ENCODE peak calls at places on chromosomes 4 and X, in eight cellular contexts. O, N, L, E, P, C, V and Z are unnamed samples.

GRCh38 chr4:151629097-151629783 is 131.6 kb downstream of the GATB start:
- DNase-seq in O (no peak), N (no peak), L (no peak), E (no peak), P (no peak), C (no peak), V (no peak), Z (no peak)

GRCh38 chr4:155552180-155552579 is 114.5 kb upstream of the GUCY1A1 start:
- DNase-seq in O (no peak), N (peak), L (no peak), E (no peak), P (peak), C (no peak), V (no peak), Z (no peak)

GRCh38 chr4:153432971-153433752 is 33.0 kb upstream of the TMEM131L start:
- DNase-seq in O (peak), N (peak), L (peak), E (peak), P (peak), C (peak), V (peak), Z (no peak)

GRCh38 chr4:84451546-84451945 is 47.5 kb downstream of the NKX6-1 start:
- DNase-seq in O (no peak), N (peak), L (peak), E (no peak), P (no peak), C (no peak), V (peak), Z (no peak)

GRCh38 chr4:153310793-153311192 is 33.7 kb upstream of the MND1 start:
- DNase-seq in O (no peak), N (no peak), L (no peak), E (no peak), P (no peak), C (no peak), V (no peak), Z (no peak)

GRCh38 chrX:153774576-153775292 is 6.1 kb upstream of the SRPK3 start:
- DNase-seq in O (peak), N (no peak), L (no peak), E (peak), P (no peak), C (peak), V (no peak), Z (no peak)

GRCh38 chr4:155371432-155372043 is 5.2 kb downstream of the MAP9 start:
- DNase-seq in O (no peak), N (peak), L (peak), E (no peak), P (no peak), C (no peak), V (peak), Z (no peak)

GRCh38 chr4:75834772-75835154 is 67.5 kb downstream of the PPEF2 start:
- DNase-seq in O (no peak), N (peak), L (no peak), E (no peak), P (no peak), C (no peak), V (no peak), Z (no peak)

GRCh38 chr4:118927976-118928375 is 39.3 kb downstream of the SYNPO2 start:
- DNase-seq in O (no peak), N (no peak), L (no peak), E (peak), P (no peak), C (peak), V (no peak), Z (no peak)

GRCh38 chr4:75308049-75308448 is 206.2 kb downstream of the RCHY1 start:
- DNase-seq in O (no peak), N (no peak), L (no peak), E (no peak), P (no peak), C (no peak), V (no peak), Z (no peak)

GRCh38 chrX:50211510-50211909 is 6.9 kb downstream of the CCNB3 start:
- DNase-seq in O (no peak), N (peak), L (peak), E (no peak), P (peak), C (no peak), V (peak), Z (no peak)

GRCh38 chr4:126264839-126265238 is 950.1 kb downstream of the FAT4 start:
- DNase-seq in O (no peak), N (peak), L (no peak), E (no peak), P (no peak), C (no peak), V (peak), Z (peak)

GRCh38 chrX:68758671-68759070 is 70.2 kb upstream of the EFNB1 start:
- DNase-seq in O (no peak), N (no peak), L (no peak), E (no peak), P (no peak), C (no peak), V (no peak), Z (no peak)

GRCh38 chrX:3129256-3129655 is 88.0 kb downstream of the ARSF start:
- DNase-seq in O (no peak), N (peak), L (no peak), E (no peak), P (no peak), C (no peak), V (peak), Z (no peak)

GRCh38 chr4:127143460-127144190 is 489.1 kb upstream of the INTU start:
- DNase-seq in O (no peak), N (peak), L (no peak), E (no peak), P (no peak), C (no peak), V (peak), Z (no peak)

GRCh38 chr4:113781439-113782040 is 20.0 kb upstream of the CAMK2D start:
- DNase-seq in O (no peak), N (peak), L (peak), E (no peak), P (no peak), C (no peak), V (peak), Z (no peak)

GRCh38 chr4:57199267-57199666 is 89.1 kb upstream of the IGFBP7 start:
- DNase-seq in O (no peak), N (no peak), L (no peak), E (no peak), P (no peak), C (no peak), V (no peak), Z (no peak)

GRCh38 chr4:182297659-182298058 is 54.5 kb downstream of the TENM3 start:
- DNase-seq in O (no peak), N (peak), L (no peak), E (no peak), P (no peak), C (no peak), V (peak), Z (no peak)

GRCh38 chr4:6840062-6840976 is 57.8 kb downstream of the KIAA0232 start:
- DNase-seq in O (no peak), N (peak), L (no peak), E (no peak), P (no peak), C (peak), V (peak), Z (no peak)

GRCh38 chrX:120380699-120381098 is 18.8 kb downstream of the ATP1B4 start:
- DNase-seq in O (no peak), N (peak), L (peak), E (no peak), P (peak), C (no peak), V (peak), Z (no peak)

GRCh38 chr4:76830612-76831474 is 67.1 kb downstream of the SOWAHB start:
- DNase-seq in O (no peak), N (peak), L (no peak), E (no peak), P (peak), C (peak), V (peak), Z (peak)

GRCh38 chrX:24643116-24643515 is 4.0 kb downstream of the PCYT1B start:
- DNase-seq in O (no peak), N (peak), L (no peak), E (no peak), P (no peak), C (no peak), V (no peak), Z (no peak)

GRCh38 chr4:104795264-104795934 is 300.7 kb upstream of the CXXC4 start:
- DNase-seq in O (no peak), N (no peak), L (peak), E (no peak), P (no peak), C (peak), V (no peak), Z (no peak)

GRCh38 chr4:139453041-139453370 is 915 bp upstream of the RAB33B start:
- DNase-seq in O (no peak), N (no peak), L (peak), E (no peak), P (no peak), C (no peak), V (no peak), Z (no peak)

GRCh38 chrX:10235851-10236250 is 79.1 kb downstream of the CLCN4 start:
- DNase-seq in O (no peak), N (peak), L (no peak), E (no peak), P (no peak), C (no peak), V (peak), Z (peak)

GRCh38 chr4:1530356-1530755 is 124.1 kb upstream of the NKX1-1 start:
- DNase-seq in O (peak), N (no peak), L (no peak), E (no peak), P (no peak), C (no peak), V (no peak), Z (no peak)

GRCh38 chr4:106344324-106344970 is 24.1 kb downstream of the GIMD1 start:
- DNase-seq in O (no peak), N (peak), L (no peak), E (no peak), P (no peak), C (no peak), V (peak), Z (no peak)

GRCh38 chrX:149511081-149511480 is 6.0 kb upstream of the IDS start:
- DNase-seq in O (no peak), N (peak), L (no peak), E (no peak), P (no peak), C (no peak), V (peak), Z (no peak)

GRCh38 chr4:48913346-48913745 is 6.8 kb upstream of the OCIAD2 start:
- DNase-seq in O (no peak), N (peak), L (no peak), E (no peak), P (no peak), C (no peak), V (peak), Z (peak)

GRCh38 chr4:69167300-69167699 is 47.2 kb downstream of the UGT2B11 start:
- DNase-seq in O (no peak), N (peak), L (no peak), E (no peak), P (no peak), C (no peak), V (no peak), Z (no peak)

GRCh38 chr4:15507679-15508078 is 38.0 kb downstream of the CC2D2A start:
- DNase-seq in O (no peak), N (no peak), L (no peak), E (no peak), P (no peak), C (no peak), V (no peak), Z (no peak)

GRCh38 chrX:29652484-29652883 is 562.9 kb upstream of the MAGEB2 start:
- DNase-seq in O (no peak), N (peak), L (no peak), E (no peak), P (no peak), C (no peak), V (peak), Z (no peak)

GRCh38 chr4:148354186-148354585 is 88.0 kb downstream of the NR3C2 start:
- DNase-seq in O (no peak), N (no peak), L (no peak), E (no peak), P (no peak), C (no peak), V (no peak), Z (no peak)

GRCh38 chr4:37535872-37536271 is 150.3 kb downstream of the RELL1 start:
- DNase-seq in O (no peak), N (peak), L (no peak), E (no peak), P (no peak), C (no peak), V (no peak), Z (no peak)

GRCh38 chr4:169869487-169869886 is 111.7 kb upstream of the HPF1 start:
- DNase-seq in O (no peak), N (peak), L (no peak), E (no peak), P (no peak), C (no peak), V (no peak), Z (no peak)

GRCh38 chr4:114237997-114238396 is 258.6 kb upstream of the ARSJ start:
- DNase-seq in O (no peak), N (no peak), L (no peak), E (no peak), P (no peak), C (no peak), V (no peak), Z (no peak)

GRCh38 chr4:94127707-94128328 is 79.8 kb upstream of the SMARCAD1 start:
- DNase-seq in O (no peak), N (peak), L (peak), E (no peak), P (no peak), C (no peak), V (peak), Z (no peak)

DNA sequence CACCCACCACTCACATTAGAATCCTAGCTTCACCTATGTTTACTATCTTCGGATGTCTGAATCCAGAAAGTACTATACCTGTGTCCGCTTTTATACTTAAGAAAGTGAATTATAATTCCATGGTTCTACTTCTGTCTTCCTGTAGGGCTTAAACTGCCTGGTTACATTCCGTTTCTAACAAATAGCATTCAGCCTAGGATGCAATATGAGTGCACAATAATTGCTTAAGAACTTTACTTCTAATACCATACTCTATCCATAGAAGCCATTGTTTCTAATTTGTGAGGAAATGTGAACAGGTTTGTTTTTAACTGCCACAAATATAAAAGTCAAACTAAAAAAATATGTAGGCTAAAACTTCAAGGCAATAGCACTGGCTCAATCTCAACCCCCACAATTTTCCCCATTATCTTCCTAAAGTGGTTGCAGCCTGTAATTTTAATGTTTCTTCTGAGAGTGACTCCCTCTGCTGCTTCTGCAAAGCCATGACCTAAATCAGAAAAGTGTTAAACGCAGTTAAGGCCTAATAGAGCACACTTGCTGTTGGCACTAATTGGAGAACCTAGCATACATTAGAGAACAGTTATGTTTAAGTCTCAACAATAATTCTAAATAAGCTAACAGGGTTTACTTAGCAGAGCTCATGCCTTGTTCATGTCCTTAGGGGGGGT is 4.2 kb downstream of the UNC5C start:
- DNase-seq in O (no peak), N (no peak), L (no peak), E (no peak), P (no peak), C (no peak), V (no peak), Z (no peak)
- TF ChIP-seq CTCF in O (no peak), N (no peak), L (no peak), E (peak), P (peak), C (peak), V (no peak), Z (no peak)

GRCh38 chrX:134174859-134175258 is 62.1 kb upstream of the CCDC160 start:
- DNase-seq in O (no peak), N (no peak), L (no peak), E (no peak), P (peak), C (no peak), V (no peak), Z (no peak)
- H3K4me3 ChIP-seq in O (no peak), N (no peak), L (no peak), E (no peak), P (peak), C (no peak), V (no peak), Z (no peak)

GRCh38 chrX:54446084-54446483 is 5.9 kb downstream of the TSR2 start:
- DNase-seq in O (no peak), N (no peak), L (no peak), E (no peak), P (peak), C (no peak), V (no peak), Z (no peak)

GRCh38 chrX:54442790-54443189 is 2.6 kb downstream of the TSR2 start:
- DNase-seq in O (no peak), N (no peak), L (no peak), E (no peak), P (no peak), C (no peak), V (no peak), Z (no peak)

GRCh38 chrX:54444752-54445151 is 4.5 kb downstream of the TSR2 start:
- DNase-seq in O (no peak), N (no peak), L (no peak), E (no peak), P (peak), C (no peak), V (no peak), Z (no peak)

GRCh38 chrX:54435121-54435520 is 5.1 kb upstream of the TSR2 start:
- DNase-seq in O (no peak), N (no peak), L (no peak), E (no peak), P (no peak), C (no peak), V (no peak), Z (no peak)

GRCh38 chrX:54439967-54440871 is at the start of gene TSR2:
- DNase-seq in O (peak), N (peak), L (peak), E (peak), P (peak), C (peak), V (peak), Z (peak)
- TF ChIP-seq CTCF in O (no peak), N (peak), L (no peak), E (no peak), P (peak), C (no peak), V (peak), Z (no peak)

DNA sequence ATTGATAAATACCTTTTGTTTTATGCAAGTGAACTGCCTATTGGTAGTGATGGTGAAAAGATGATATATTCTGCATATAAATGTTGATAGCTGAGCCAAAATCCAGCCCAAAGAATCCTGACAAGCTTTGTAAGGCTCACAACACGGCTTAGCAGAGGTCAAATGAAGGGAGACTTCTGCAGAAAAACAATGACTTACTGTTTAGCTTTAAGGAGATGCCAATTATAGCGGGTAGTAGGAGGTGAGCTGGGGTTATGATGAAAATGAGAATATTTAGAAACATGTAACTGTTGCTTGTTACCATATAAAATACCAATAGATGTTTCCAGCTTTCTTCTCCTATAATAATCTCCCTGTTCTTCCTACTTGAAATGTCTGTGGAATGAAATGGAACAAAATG is 97.1 kb downstream of the AFF1 start:
- DNase-seq in O (no peak), N (no peak), L (no peak), E (no peak), P (no peak), C (no peak), V (no peak), Z (no peak)
- H3K4me3 ChIP-seq in O (peak), N (no peak), L (no peak), E (peak), P (peak), C (peak), V (peak), Z (no peak)

DNA sequence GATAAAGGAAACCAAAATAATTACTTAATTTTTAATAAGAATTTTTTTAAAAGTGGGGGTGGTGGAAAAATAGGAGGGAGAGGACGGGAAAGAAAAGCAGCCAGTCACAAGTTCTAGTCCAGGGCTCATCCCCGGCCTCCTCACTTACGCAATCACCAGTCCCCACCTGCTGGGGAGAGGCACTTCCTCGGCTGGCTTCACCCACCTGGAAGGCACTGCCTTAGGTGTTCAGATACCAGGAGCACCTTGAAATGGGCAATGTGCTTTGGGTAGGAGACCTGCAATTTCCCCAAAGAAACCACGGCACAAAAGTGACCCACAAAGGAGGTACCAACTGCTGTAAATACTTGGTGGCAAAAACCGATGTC is 23.8 kb downstream of the AFAP1 start:
- DNase-seq in O (no peak), N (no peak), L (peak), E (no peak), P (no peak), C (no peak), V (no peak), Z (no peak)
- TF ChIP-seq CTCF in O (no peak), N (no peak), L (no peak), E (no peak), P (no peak), C (no peak), V (no peak), Z (no peak)

GRCh38 chrX:145816607-145817298 is 876 bp upstream of the SLITRK2 start:
- DNase-seq in O (no peak), N (no peak), L (no peak), E (no peak), P (peak), C (no peak), V (no peak), Z (no peak)
- H3K4me3 ChIP-seq in O (no peak), N (no peak), L (no peak), E (peak), P (no peak), C (no peak), V (no peak), Z (no peak)

GRCh38 chrX:136199365-136199764 is 51.8 kb downstream of the MAP7D3 start:
- DNase-seq in O (no peak), N (peak), L (no peak), E (no peak), P (no peak), C (no peak), V (no peak), Z (no peak)
- TF ChIP-seq CTCF in O (no peak), N (no peak), L (no peak), E (no peak), P (no peak), C (no peak), V (no peak), Z (no peak)

DNA sequence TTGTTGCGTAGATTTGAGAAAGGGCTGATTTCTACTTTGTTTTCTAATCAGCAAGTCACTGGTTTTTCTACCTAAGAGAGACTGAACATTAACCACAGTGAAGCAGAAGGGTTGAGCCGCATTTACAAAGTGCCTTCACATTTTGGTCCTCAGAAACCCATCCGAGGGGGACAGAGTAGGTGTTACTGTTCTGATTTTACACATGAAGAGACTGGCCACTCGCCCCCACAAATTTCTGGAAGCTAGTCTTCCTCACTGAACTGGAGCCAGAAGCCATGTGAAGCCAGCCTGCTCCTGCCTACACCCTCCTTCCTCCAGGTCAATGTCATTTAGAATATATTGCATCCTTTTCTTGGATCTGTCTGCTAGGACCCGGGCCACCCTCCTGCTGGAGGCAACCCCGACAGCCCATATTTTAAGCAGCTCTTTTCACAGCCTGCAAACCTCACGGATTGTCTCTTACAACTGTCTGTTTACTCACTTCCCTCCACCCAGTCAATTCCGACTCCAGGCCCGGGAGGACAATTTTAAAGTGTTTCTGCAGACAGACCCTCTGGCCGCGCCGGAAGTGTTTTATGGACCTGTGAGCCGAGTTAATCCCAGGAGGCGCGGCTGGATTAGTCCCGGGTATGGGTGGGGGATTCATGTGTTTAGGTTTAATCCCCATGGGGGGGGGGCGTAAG is 73.2 kb upstream of the BCOR start:
- DNase-seq in O (no peak), N (no peak), L (peak), E (no peak), P (peak), C (peak), V (no peak), Z (no peak)
- H3K4me3 ChIP-seq in O (peak), N (no peak), L (peak), E (peak), P (peak), C (peak), V (peak), Z (peak)

GRCh38 chr4:111806331-111806730 is 338.9 kb upstream of the FAM241A start:
- DNase-seq in O (no peak), N (no peak), L (peak), E (no peak), P (peak), C (no peak), V (no peak), Z (no peak)
- TF ChIP-seq CTCF in O (no peak), N (peak), L (no peak), E (no peak), P (peak), C (no peak), V (no peak), Z (no peak)